ENCODE peak calls at places on chromosomes 11 and 22, in four cellular contexts. F is IMR-90, X is GM12878, W is K562. T is an unnamed sample.

GRCh38 chr11:75603791-75604736 is 42.0 kb downstream of the SERPINH1 start:
- DNase-seq in F (peak), X (no peak), W (no peak), T (peak)

GRCh38 chr11:3920148-3920852 is 64.8 kb downstream of the STIM1 start:
- DNase-seq in F (peak), X (peak), W (peak), T (no peak)

GRCh38 chr11:2995091-2995561 is 3.0 kb upstream of the NAP1L4 start:
- DNase-seq in F (no peak), X (no peak), W (no peak), T (no peak)

GRCh38 chr11:135027461-135027860 is 615.4 kb upstream of the B3GAT1 start:
- DNase-seq in F (peak), X (no peak), W (peak), T (peak)

GRCh38 chr22:40022536-40023225 is 27.9 kb downstream of the FAM83F start:
- DNase-seq in F (no peak), X (no peak), W (no peak), T (no peak)

GRCh38 chr11:1071571-1072115 is 3.0 kb upstream of the MUC2 start:
- DNase-seq in F (no peak), X (no peak), W (no peak), T (no peak)

GRCh38 chr11:28767574-28767973 is 659.4 kb downstream of the METTL15 start:
- DNase-seq in F (peak), X (no peak), W (no peak), T (peak)

GRCh38 chr11:34558673-34559072 is 45.1 kb upstream of the ELF5 start:
- DNase-seq in F (no peak), X (no peak), W (no peak), T (no peak)

GRCh38 chr11:65643971-65644370 is 6.1 kb downstream of the SIPA1 start:
- DNase-seq in F (no peak), X (no peak), W (peak), T (no peak)

GRCh38 chr11:11620251-11620965 is 1.4 kb downstream of the GALNT18 start:
- DNase-seq in F (peak), X (no peak), W (no peak), T (no peak)

GRCh38 chr11:34243620-34244493 is 114.0 kb downstream of the ABTB2 start:
- DNase-seq in F (peak), X (peak), W (no peak), T (no peak)

GRCh38 chr11:14546672-14547071 is 26.5 kb upstream of the PSMA1 start:
- DNase-seq in F (no peak), X (no peak), W (no peak), T (no peak)

GRCh38 chr11:114254571-114255146 is 41.5 kb upstream of the NNMT start:
- DNase-seq in F (no peak), X (no peak), W (no peak), T (no peak)

GRCh38 chr11:134516529-134516928 is 104.5 kb upstream of the B3GAT1 start:
- DNase-seq in F (no peak), X (no peak), W (no peak), T (no peak)

GRCh38 chr11:30788849-30789248 is 202.7 kb upstream of the MPPED2 start:
- DNase-seq in F (no peak), X (no peak), W (no peak), T (no peak)

GRCh38 chr11:131615611-131616010 is 245.2 kb downstream of the NTM start:
- DNase-seq in F (no peak), X (no peak), W (no peak), T (no peak)

DNA sequence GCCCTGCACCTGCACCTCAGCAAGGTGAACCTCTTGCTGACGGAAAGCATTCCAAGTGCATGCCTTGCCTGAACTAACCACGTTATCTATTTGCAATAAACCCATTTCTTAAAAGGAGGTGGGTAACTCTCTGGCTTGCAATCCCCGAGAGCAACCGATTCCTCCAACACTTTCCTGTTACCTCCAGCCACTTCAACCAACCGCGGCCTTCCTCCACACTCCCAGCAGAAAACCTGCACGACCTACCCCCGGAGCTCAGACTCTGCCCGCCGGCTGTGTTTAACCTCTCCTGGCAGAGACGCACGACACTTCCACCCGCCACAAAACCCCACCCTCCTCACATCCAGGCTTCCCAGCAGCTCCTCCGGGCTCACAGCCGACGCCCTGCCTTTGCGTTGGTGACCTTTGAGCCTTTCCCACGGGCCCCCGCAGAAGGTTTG is 714 bp downstream of the SCO2 start:
- DNase-seq in F (no peak), X (no peak), W (no peak), T (no peak)
- TF ChIP-seq FOS in F (no peak), X (no peak), W (no peak), T (no peak)

GRCh38 chr22:20106205-20106848 is 9.6 kb upstream of the RANBP1 start:
- DNase-seq in F (no peak), X (no peak), W (no peak), T (no peak)

GRCh38 chr22:20102203-20102780 is 13.6 kb upstream of the RANBP1 start:
- DNase-seq in F (no peak), X (no peak), W (no peak), T (no peak)

GRCh38 chr22:20099099-20099711 is 16.7 kb upstream of the RANBP1 start:
- DNase-seq in F (no peak), X (no peak), W (no peak), T (no peak)

GRCh38 chr22:20105456-20106204 is 10.3 kb upstream of the RANBP1 start:
- DNase-seq in F (no peak), X (no peak), W (no peak), T (no peak)

GRCh38 chr22:20101638-20102037 is 14.3 kb upstream of the RANBP1 start:
- DNase-seq in F (no peak), X (no peak), W (no peak), T (no peak)
- TF ChIP-seq FOS in F (no peak), X (no peak), W (no peak), T (no peak)

GRCh38 chr22:22533863-22534262 is 13.8 kb upstream of the ZNF280A start:
- DNase-seq in F (no peak), X (no peak), W (no peak), T (no peak)

GRCh38 chr22:22534604-22535415 is 14.7 kb upstream of the ZNF280A start:
- DNase-seq in F (no peak), X (no peak), W (no peak), T (no peak)

GRCh38 chr22:22528780-22529179 is 8.7 kb upstream of the ZNF280A start:
- DNase-seq in F (no peak), X (no peak), W (no peak), T (no peak)

GRCh38 chr22:22533417-22533816 is 13.3 kb upstream of the ZNF280A start:
- DNase-seq in F (no peak), X (no peak), W (no peak), T (no peak)

GRCh38 chr22:22531770-22532546 is 11.9 kb upstream of the ZNF280A start:
- DNase-seq in F (no peak), X (no peak), W (no peak), T (no peak)
- TF ChIP-seq FOS in F (no peak), X (no peak), W (no peak), T (no peak)

DNA sequence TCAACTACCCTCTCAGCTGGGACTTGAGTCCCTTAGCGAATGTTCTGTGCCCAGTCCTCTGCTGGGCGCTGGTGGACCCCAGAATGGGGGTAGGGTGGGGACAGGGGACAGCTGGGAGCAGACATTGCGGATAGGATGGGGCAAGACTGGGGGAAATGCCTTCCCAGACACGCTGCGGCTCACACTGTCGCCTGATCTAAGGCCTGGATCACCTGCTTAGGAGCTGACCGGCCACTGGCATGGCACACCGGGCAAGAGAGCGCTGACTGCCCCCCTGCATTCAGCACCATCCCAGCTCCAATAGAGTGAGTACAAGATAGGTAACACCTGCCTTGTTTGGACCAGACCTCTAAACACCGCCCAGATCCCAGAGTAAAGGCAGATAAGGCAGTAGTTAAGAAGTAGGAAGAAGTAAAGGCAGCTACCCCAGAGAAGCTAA is 1.4 kb downstream of the ARVCF start:
- DNase-seq in F (no peak), X (no peak), W (no peak), T (no peak)
- TF ChIP-seq FOS in F (no peak), X (no peak), W (no peak), T (no peak)

GRCh38 chr11:8597182-8597581 is 3.2 kb upstream of the STK33 start:
- DNase-seq in F (peak), X (no peak), W (no peak), T (no peak)
- TF ChIP-seq FOS in F (no peak), X (no peak), W (no peak), T (no peak)

GRCh38 chr22:44289429-44290171 is 23.2 kb downstream of the SHISAL1 start:
- DNase-seq in F (peak), X (no peak), W (no peak), T (no peak)
- TF ChIP-seq FOS in F (no peak), X (no peak), W (no peak), T (no peak)